ENCODE peak calls at places on chromosomes 2 and 18, in nine cellular contexts. M, P, T, Q, J, S, A, N and L are unnamed samples.
A peak's percentile ranks its signal among the peaks of the same experiment; 100 is the strongest.

GRCh38 chr2:100767224-100767653 is 52.7 kb upstream of the NPAS2 start:
- DNase-seq in M (no peak), T (no peak), S (no peak), J (no peak), P (no peak), A (no peak), N (no peak), Q (peak; percentile 57), L (no peak)

GRCh38 chr2:128396946-128397345 is 78.3 kb upstream of the HS6ST1 start:
- DNase-seq in T (no peak), M (no peak), S (no peak), Q (no peak), N (no peak), P (no peak), A (no peak), J (no peak), L (no peak)

GRCh38 chr2:238523158-238524110 is 96.7 kb downstream of the ASB1 start:
- DNase-seq in S (no peak), T (no peak), J (no peak), Q (no peak), N (no peak), M (no peak), P (peak; percentile 88), A (no peak), L (peak; percentile 4)

GRCh38 chr2:172938713-172939375 is 136.8 kb upstream of the MAP3K20 start:
- DNase-seq in J (no peak), P (no peak), N (no peak), M (no peak), Q (no peak), S (no peak), T (no peak), A (no peak), L (no peak)

GRCh38 chr2:223051580-223052375 is at the start of gene KCNE4:
- DNase-seq in A (peak; percentile 40), M (no peak), Q (no peak), J (no peak), T (no peak), P (peak; percentile 62), N (no peak), S (no peak), L (no peak)

GRCh38 chr2:190408538-190409271 is 550 bp downstream of the MFSD6 start:
- DNase-seq in A (peak; percentile 29), S (no peak), N (no peak), M (peak; percentile 71), P (peak; percentile 74), T (peak; percentile 58), Q (no peak), J (peak; percentile 63), L (peak; percentile 82)

GRCh38 chr2:241842620-241843211 is 16.0 kb downstream of the PDCD1 start:
- DNase-seq in J (no peak), Q (no peak), P (peak; percentile 61), S (no peak), N (no peak), A (peak; percentile 60), T (no peak), M (no peak), L (peak; percentile 87)

GRCh38 chr18:74518456-74519315 is 15.6 kb upstream of the CNDP1 start:
- DNase-seq in P (peak; percentile 31), S (no peak), T (no peak), A (no peak), N (no peak), M (no peak), J (no peak), Q (no peak), L (no peak)

GRCh38 chr2:68253211-68254068 is 1.1 kb upstream of the PPP3R1 start:
- DNase-seq in A (peak; percentile 22), P (no peak), T (peak; percentile 64), Q (no peak), S (no peak), J (no peak), N (peak; percentile 59), M (no peak), L (no peak)

GRCh38 chr2:19801367-19802087 is 100.3 kb downstream of the TTC32 start:
- DNase-seq in Q (peak; percentile 76), N (no peak), M (no peak), J (no peak), T (no peak), S (peak; percentile 96), A (peak; percentile 81), P (no peak), L (no peak)

GRCh38 chr2:118909191-118909590 is 32.8 kb upstream of the MARCO start:
- DNase-seq in M (no peak), J (no peak), P (no peak), S (peak; percentile 51), T (no peak), N (no peak), Q (no peak), A (no peak), L (no peak)

GRCh38 chr2:213806125-213806726 is 522.0 kb downstream of the SPAG16 start:
- DNase-seq in M (no peak), P (no peak), J (peak; percentile 5), A (no peak), S (no peak), N (no peak), Q (no peak), T (peak; percentile 52), L (peak; percentile 7)

GRCh38 chr2:137838255-137839092 is 125.8 kb upstream of the HNMT start:
- DNase-seq in T (peak; percentile 55), M (no peak), P (no peak), S (no peak), Q (no peak), A (no peak), J (peak; percentile 47), N (peak; percentile 12), L (peak; percentile 21)

GRCh38 chr2:4981802-4982409 is 710.3 kb upstream of the SOX11 start:
- DNase-seq in T (no peak), A (no peak), N (no peak), M (no peak), J (no peak), P (no peak), Q (no peak), S (no peak), L (no peak)

GRCh38 chr18:35030234-35030989 is 10.8 kb upstream of the MAPRE2 start:
- DNase-seq in P (no peak), J (no peak), Q (no peak), M (no peak), T (peak; percentile 47), N (peak; percentile 50), A (no peak), S (no peak), L (no peak)

GRCh38 chr18:46721331-46721730 is 35.5 kb downstream of the ST8SIA5 start:
- DNase-seq in S (no peak), N (no peak), M (no peak), J (peak; percentile 87), P (peak; percentile 20), Q (no peak), A (no peak), T (no peak), L (no peak)